ENCODE peak calls at places on chromosomes 11 and 22, in six cellular contexts. U is fibroblast of pulmonary artery, T is lower lobe of right lung, J is cardiac muscle cell, G is A549, H is dorsolateral prefrontal cortex. S is an unnamed sample.

GRCh38 chr11:62558669-62559068 is 12.1 kb upstream of the AHNAK start:
- DNase-seq in U (no peak), T (no peak), J (no peak), G (no peak), H (no peak), S (no peak)

GRCh38 chr22:49435596-49435995 is 392.1 kb downstream of the BRD1 start:
- DNase-seq in U (no peak), T (no peak), J (no peak), G (no peak), H (no peak), S (no peak)

GRCh38 chr22:28736296-28737155 is 5.1 kb downstream of the CHEK2 start:
- DNase-seq in U (no peak), T (no peak), J (no peak), G (no peak), H (no peak), S (no peak)

GRCh38 chr11:95985174-95985808 is 61.4 kb upstream of the MTMR2 start:
- DNase-seq in U (peak; percentile 66), T (no peak), J (peak; percentile 56), G (peak; percentile 16), H (no peak), S (peak; percentile 34)

GRCh38 chr22:45242778-45243191 is 2.1 kb upstream of the KIAA0930 start:
- DNase-seq in U (peak; percentile 44), T (peak; percentile 53), J (peak; percentile 25), G (peak; percentile 47), H (peak; percentile 76), S (peak; percentile 28)

GRCh38 chr11:789951-790350 is at the start of gene CEND1:
- DNase-seq in U (peak; percentile 49), T (no peak), J (peak; percentile 54), G (peak; percentile 57), H (peak; percentile 61), S (peak; percentile 48)

GRCh38 chr11:95065336-95065735 is 1.4 kb upstream of the SRSF8 start:
- DNase-seq in U (no peak), T (no peak), J (no peak), G (no peak), H (no peak), S (no peak)

GRCh38 chr11:119101367-119101758 is 290 bp downstream of the DPAGT1 start:
- DNase-seq in U (no peak), T (no peak), J (no peak), G (peak; percentile 39), H (no peak), S (peak; percentile 21)

GRCh38 chr11:72391638-72392423 is 42.5 kb downstream of the CLPB start:
- DNase-seq in U (no peak), T (no peak), J (no peak), G (no peak), H (no peak), S (no peak)

GRCh38 chr22:41966607-41967240 is 2.5 kb upstream of the SEPTIN3 start:
- DNase-seq in U (peak; percentile 86), T (no peak), J (peak; percentile 88), G (peak; percentile 78), H (peak; percentile 50), S (peak; percentile 92)

GRCh38 chr11:61529537-61530225 is 21.1 kb downstream of the LRRC10B start:
- DNase-seq in U (no peak), T (no peak), J (no peak), G (no peak), H (no peak), S (peak; percentile 59)

GRCh38 chr22:24367841-24368240 is 59.6 kb upstream of the ADORA2A start:
- DNase-seq in U (peak; percentile 49), T (no peak), J (peak; percentile 67), G (no peak), H (no peak), S (peak; percentile 18)

GRCh38 chr11:110891411-110891810 is 179.2 kb upstream of the ARHGAP20 start:
- DNase-seq in U (peak; percentile 56), T (no peak), J (peak; percentile 45), G (no peak), H (no peak), S (peak; percentile 86)

GRCh38 chr11:77101043-77101537 is 1.6 kb upstream of the OMP start:
- DNase-seq in U (peak; percentile 46), T (peak; percentile 5), J (peak; percentile 47), G (peak; percentile 57), H (no peak), S (peak; percentile 55)

GRCh38 chr22:37329239-37330140 is 47.2 kb downstream of the CYTH4 start:
- DNase-seq in U (no peak), T (no peak), J (no peak), G (peak; percentile 34), H (no peak), S (peak; percentile 83)

GRCh38 chr11:126133902-126134301 is 71.2 kb upstream of the CDON start:
- DNase-seq in U (no peak), T (no peak), J (no peak), G (no peak), H (no peak), S (no peak)

GRCh38 chr11:26841818-26842457 is 120.1 kb upstream of the SLC5A12 start:
- DNase-seq in U (peak; percentile 80), T (no peak), J (peak; percentile 69), G (no peak), H (no peak), S (peak; percentile 76)

GRCh38 chr11:134159652-134160051 is 64.1 kb downstream of the NCAPD3 start:
- DNase-seq in U (no peak), T (no peak), J (no peak), G (no peak), H (no peak), S (no peak)

GRCh38 chr22:31055322-31056159 is 25.6 kb upstream of the SMTN start:
- DNase-seq in U (peak; percentile 99), T (peak; percentile 92), J (peak; percentile 99), G (peak; percentile 98), H (no peak), S (peak; percentile 98)

GRCh38 chr22:42805016-42805997 is 51.8 kb downstream of the ARFGAP3 start:
- DNase-seq in U (no peak), T (peak; percentile 82), J (no peak), G (peak; percentile 28), H (no peak), S (no peak)

GRCh38 chr11:504994-505344 is 2.1 kb downstream of the RNH1 start:
- DNase-seq in U (no peak), T (no peak), J (no peak), G (no peak), H (no peak), S (no peak)

GRCh38 chr11:105609341-105609781 is 512 bp upstream of the GRIA4 start:
- DNase-seq in U (peak; percentile 18), T (no peak), J (peak; percentile 27), G (no peak), H (no peak), S (peak; percentile 5)

GRCh38 chr11:105609832-105610781 is at the start of gene GRIA4:
- DNase-seq in U (peak; percentile 46), T (peak; percentile 45), J (peak; percentile 65), G (peak; percentile 1), H (peak; percentile 77), S (peak; percentile 23)

GRCh38 chr11:105611837-105612480 is 2.1 kb downstream of the GRIA4 start:
- DNase-seq in U (no peak), T (no peak), J (no peak), G (no peak), H (no peak), S (no peak)

GRCh38 chr11:105611414-105611813 is 1.5 kb downstream of the GRIA4 start:
- DNase-seq in U (no peak), T (no peak), J (no peak), G (no peak), H (no peak), S (no peak)

GRCh38 chr11:105610796-105611361 is 1.0 kb downstream of the GRIA4 start:
- DNase-seq in U (no peak), T (no peak), J (no peak), G (no peak), H (no peak), S (no peak)
- H3K4me3 ChIP-seq in U (peak overlapping the region; percentile 40), T (peak overlapping the region; percentile 43), J (peak overlapping the region; percentile 71), G (peak overlapping the region; percentile 26), H (peak overlapping the region; percentile 68), S (peak overlapping the region; percentile 16)

GRCh38 chr11:107849791-107850190 is 8.8 kb downstream of the SLC35F2 start:
- DNase-seq in U (no peak), T (no peak), J (no peak), G (no peak), H (no peak), S (no peak)
- TF ChIP-seq CTCF in U (no peak), T (no peak), J (no peak), G (no peak), H (no peak), S (no peak)

GRCh38 chr11:33835143-33835878 is 56.6 kb downstream of the LMO2 start:
- DNase-seq in U (peak; percentile 70), T (no peak), J (peak; percentile 66), G (peak; percentile 69), H (no peak), S (peak; percentile 86)
- H3K4me3 ChIP-seq in U (no peak overlapping the region), T (no peak overlapping the region), J (no peak overlapping the region), G (no peak overlapping the region), H (peak overlapping the region; percentile 6), S (no peak overlapping the region)

DNA sequence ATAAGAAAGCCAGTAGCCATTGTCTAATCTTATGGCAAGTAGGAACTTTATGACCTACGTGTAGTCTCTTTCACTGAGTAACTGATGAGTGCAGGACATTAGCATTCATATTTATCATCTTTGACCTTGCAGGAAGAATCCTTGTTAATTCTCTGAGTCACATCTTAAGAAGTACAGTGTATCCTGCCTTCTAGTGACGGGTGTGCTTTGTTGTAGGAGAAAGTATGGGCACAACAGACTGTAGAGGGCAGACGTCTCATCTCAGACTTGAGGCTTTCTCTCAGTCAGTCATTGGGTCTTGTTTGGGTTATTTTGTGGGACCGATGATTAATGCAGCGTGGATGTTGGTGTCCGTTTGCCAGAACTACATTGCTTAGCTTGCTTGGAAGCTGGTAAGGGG is 6.8 kb downstream of the RNF214 start:
- DNase-seq in U (peak; percentile 92), T (no peak), J (peak; percentile 91), G (peak; percentile 71), H (no peak), S (peak; percentile 98)
- TF ChIP-seq CTCF in U (peak; percentile 74), T (no peak), J (peak; percentile 74), G (peak; percentile 12), H (no peak), S (peak; percentile 79)

DNA sequence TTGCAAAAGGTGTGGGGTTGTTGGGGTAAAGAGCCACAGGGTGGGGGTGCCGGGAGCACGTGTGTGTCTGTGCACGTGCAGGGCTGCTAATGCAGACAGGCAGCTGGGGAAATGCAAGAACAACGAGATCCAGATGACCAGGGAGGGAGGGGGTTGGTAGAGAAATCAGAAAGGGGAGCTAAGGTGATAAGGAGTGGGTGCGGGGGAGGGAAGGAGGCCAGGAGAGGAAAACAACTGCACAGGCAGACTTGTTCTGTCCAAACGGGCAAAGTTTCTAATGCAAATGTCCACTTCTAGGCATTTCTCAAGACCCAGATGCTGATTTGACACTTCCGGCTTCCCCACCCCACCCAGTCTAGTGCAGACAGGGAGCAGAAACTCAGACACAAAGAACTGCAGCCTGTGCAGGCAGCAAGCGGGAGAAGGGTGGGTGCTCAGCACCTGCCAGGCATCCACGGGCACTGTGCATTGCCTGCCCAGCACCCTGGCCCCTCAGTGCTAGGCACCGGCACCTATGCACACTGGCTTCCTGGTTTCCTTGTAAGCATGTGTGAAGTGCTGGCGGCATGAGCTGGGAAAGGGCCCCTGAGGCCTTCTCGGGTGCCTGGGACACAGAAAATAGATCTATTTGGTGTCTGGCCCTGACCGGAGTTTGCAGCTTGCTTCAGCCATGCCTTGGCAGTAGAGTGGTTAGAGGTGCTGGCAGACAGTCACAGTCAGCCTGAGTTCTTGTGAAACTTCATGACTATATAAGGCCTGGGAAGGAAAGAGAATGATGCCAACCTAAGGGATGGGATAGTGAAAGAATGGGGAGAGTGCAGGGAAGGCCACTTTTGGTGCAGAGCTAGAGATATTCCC is 220.1 kb upstream of the SORL1-AS1 start:
- DNase-seq in U (peak; percentile 35), T (no peak), J (peak; percentile 70), G (no peak), H (no peak), S (peak; percentile 41)
- H3K4me3 ChIP-seq in U (no peak overlapping the region), T (no peak overlapping the region), J (no peak overlapping the region), G (no peak overlapping the region), H (no peak overlapping the region), S (no peak overlapping the region)